ENCODE peak calls at places on chromosomes 3 and 15, in nine cellular contexts. One of them, this sample, is unnamed. For H3K4me1, the result is how much of the 10 kb centered on the place peaks cover.

GRCh38 chr15:97868964-97869363 is 91.5 kb upstream of the ARRDC4 start:
- DNase-seq in upper lobe of left lung: no peak
- DNase-seq in stomach: no peak
- DNase-seq in breast epithelium: no peak
- DNase-seq in endothelial cell of umbilical vein: no peak
- DNase-seq in H1: no peak
- DNase-seq in GM23338: no peak
- DNase-seq in sigmoid colon: no peak
- DNase-seq in prostate gland: no peak
- DNase-seq in this sample: no peak

GRCh38 chr3:160801386-160802118 is 45.5 kb downstream of the PPM1L start:
- DNase-seq in upper lobe of left lung: peak
- DNase-seq in stomach: peak
- DNase-seq in breast epithelium: no peak
- DNase-seq in endothelial cell of umbilical vein: no peak
- DNase-seq in H1: no peak
- DNase-seq in GM23338: no peak
- DNase-seq in sigmoid colon: peak
- DNase-seq in prostate gland: no peak
- DNase-seq in this sample: no peak

GRCh38 chr3:123623346-123623880 is 38.6 kb upstream of the HACD2 start:
- DNase-seq in upper lobe of left lung: no peak
- DNase-seq in stomach: no peak
- DNase-seq in breast epithelium: no peak
- DNase-seq in endothelial cell of umbilical vein: no peak
- DNase-seq in H1: no peak
- DNase-seq in GM23338: no peak
- DNase-seq in sigmoid colon: no peak
- DNase-seq in prostate gland: no peak
- DNase-seq in this sample: no peak

GRCh38 chr15:78932216-78932808 is 12.5 kb downstream of the CTSH start:
- DNase-seq in upper lobe of left lung: no peak
- DNase-seq in stomach: no peak
- DNase-seq in breast epithelium: no peak
- DNase-seq in endothelial cell of umbilical vein: no peak
- DNase-seq in H1: no peak
- DNase-seq in GM23338: no peak
- DNase-seq in sigmoid colon: no peak
- DNase-seq in prostate gland: no peak
- DNase-seq in this sample: no peak

GRCh38 chr3:124837730-124838186 is 49.4 kb downstream of the ITGB5 start:
- DNase-seq in upper lobe of left lung: peak
- DNase-seq in stomach: peak
- DNase-seq in breast epithelium: no peak
- DNase-seq in endothelial cell of umbilical vein: peak
- DNase-seq in H1: no peak
- DNase-seq in GM23338: no peak
- DNase-seq in sigmoid colon: peak
- DNase-seq in prostate gland: peak
- DNase-seq in this sample: peak

GRCh38 chr3:188332085-188332484 is 178.1 kb downstream of the LPP start:
- DNase-seq in upper lobe of left lung: no peak
- DNase-seq in stomach: no peak
- DNase-seq in breast epithelium: no peak
- DNase-seq in endothelial cell of umbilical vein: no peak
- DNase-seq in H1: no peak
- DNase-seq in GM23338: no peak
- DNase-seq in sigmoid colon: no peak
- DNase-seq in prostate gland: no peak
- DNase-seq in this sample: no peak

GRCh38 chr3:23385327-23385726 is 182.2 kb downstream of the UBE2E2 start:
- DNase-seq in upper lobe of left lung: no peak
- DNase-seq in stomach: no peak
- DNase-seq in breast epithelium: no peak
- DNase-seq in endothelial cell of umbilical vein: no peak
- DNase-seq in H1: no peak
- DNase-seq in GM23338: no peak
- DNase-seq in sigmoid colon: no peak
- DNase-seq in prostate gland: no peak
- DNase-seq in this sample: no peak

GRCh38 chr15:57654136-57654845 is 52.2 kb upstream of the POLR2M start:
- DNase-seq in upper lobe of left lung: no peak
- DNase-seq in stomach: no peak
- DNase-seq in breast epithelium: no peak
- DNase-seq in endothelial cell of umbilical vein: no peak
- DNase-seq in H1: no peak
- DNase-seq in GM23338: no peak
- DNase-seq in sigmoid colon: no peak
- DNase-seq in prostate gland: peak
- DNase-seq in this sample: no peak

GRCh38 chr3:65751123-65751700 is 287.5 kb downstream of the MAGI1 start:
- DNase-seq in upper lobe of left lung: peak
- DNase-seq in stomach: peak
- DNase-seq in breast epithelium: no peak
- DNase-seq in endothelial cell of umbilical vein: peak
- DNase-seq in H1: peak
- DNase-seq in GM23338: peak
- DNase-seq in sigmoid colon: no peak
- DNase-seq in prostate gland: peak
- DNase-seq in this sample: no peak

GRCh38 chr15:33022629-33023028 is 171.9 kb downstream of the FMN1 start:
- DNase-seq in upper lobe of left lung: peak
- DNase-seq in stomach: peak
- DNase-seq in breast epithelium: peak
- DNase-seq in endothelial cell of umbilical vein: peak
- DNase-seq in H1: peak
- DNase-seq in GM23338: peak
- DNase-seq in sigmoid colon: peak
- DNase-seq in prostate gland: peak
- DNase-seq in this sample: no peak

GRCh38 chr15:36401586-36401966 is 177.8 kb upstream of the CDIN1 start:
- DNase-seq in upper lobe of left lung: no peak
- DNase-seq in stomach: no peak
- DNase-seq in breast epithelium: no peak
- DNase-seq in endothelial cell of umbilical vein: no peak
- DNase-seq in H1: no peak
- DNase-seq in GM23338: no peak
- DNase-seq in sigmoid colon: no peak
- DNase-seq in prostate gland: no peak
- DNase-seq in this sample: no peak

GRCh38 chr15:81386947-81387346 is 12.9 kb upstream of the TMC3 start:
- DNase-seq in upper lobe of left lung: no peak
- DNase-seq in stomach: no peak
- DNase-seq in breast epithelium: no peak
- DNase-seq in endothelial cell of umbilical vein: no peak
- DNase-seq in H1: no peak
- DNase-seq in GM23338: no peak
- DNase-seq in sigmoid colon: no peak
- DNase-seq in prostate gland: no peak
- DNase-seq in this sample: no peak

GRCh38 chr3:177145402-177145801 is 51.9 kb downstream of the TBL1XR1 start:
- DNase-seq in upper lobe of left lung: no peak
- DNase-seq in stomach: no peak
- DNase-seq in breast epithelium: no peak
- DNase-seq in endothelial cell of umbilical vein: no peak
- DNase-seq in H1: no peak
- DNase-seq in GM23338: no peak
- DNase-seq in sigmoid colon: no peak
- DNase-seq in prostate gland: no peak
- DNase-seq in this sample: no peak

GRCh38 chr3:71150293-71150954 is 433.1 kb downstream of the FOXP1 start:
- DNase-seq in upper lobe of left lung: no peak
- DNase-seq in stomach: no peak
- DNase-seq in breast epithelium: no peak
- DNase-seq in endothelial cell of umbilical vein: no peak
- DNase-seq in H1: no peak
- DNase-seq in GM23338: no peak
- DNase-seq in sigmoid colon: no peak
- DNase-seq in prostate gland: no peak
- DNase-seq in this sample: no peak

GRCh38 chr3:185927501-185928200 is 10.2 kb downstream of the TRA2B start:
- DNase-seq in upper lobe of left lung: no peak
- DNase-seq in stomach: no peak
- DNase-seq in breast epithelium: no peak
- DNase-seq in endothelial cell of umbilical vein: no peak
- DNase-seq in H1: no peak
- DNase-seq in GM23338: no peak
- DNase-seq in sigmoid colon: no peak
- DNase-seq in prostate gland: no peak
- DNase-seq in this sample: no peak

GRCh38 chr3:185926445-185926844 is 11.4 kb downstream of the TRA2B start:
- DNase-seq in upper lobe of left lung: no peak
- DNase-seq in stomach: no peak
- DNase-seq in breast epithelium: no peak
- DNase-seq in endothelial cell of umbilical vein: no peak
- DNase-seq in H1: no peak
- DNase-seq in GM23338: no peak
- DNase-seq in sigmoid colon: no peak
- DNase-seq in prostate gland: no peak
- DNase-seq in this sample: no peak

GRCh38 chr3:185929192-185930151 is 8.3 kb downstream of the TRA2B start:
- DNase-seq in upper lobe of left lung: no peak
- DNase-seq in stomach: no peak
- DNase-seq in breast epithelium: no peak
- DNase-seq in endothelial cell of umbilical vein: peak
- DNase-seq in H1: no peak
- DNase-seq in GM23338: no peak
- DNase-seq in sigmoid colon: no peak
- DNase-seq in prostate gland: no peak
- DNase-seq in this sample: no peak

GRCh38 chr3:185930393-185931107 is 7.3 kb downstream of the TRA2B start:
- DNase-seq in upper lobe of left lung: no peak
- DNase-seq in stomach: no peak
- DNase-seq in breast epithelium: no peak
- DNase-seq in endothelial cell of umbilical vein: peak
- DNase-seq in H1: no peak
- DNase-seq in GM23338: no peak
- DNase-seq in sigmoid colon: no peak
- DNase-seq in prostate gland: no peak
- DNase-seq in this sample: no peak

DNA sequence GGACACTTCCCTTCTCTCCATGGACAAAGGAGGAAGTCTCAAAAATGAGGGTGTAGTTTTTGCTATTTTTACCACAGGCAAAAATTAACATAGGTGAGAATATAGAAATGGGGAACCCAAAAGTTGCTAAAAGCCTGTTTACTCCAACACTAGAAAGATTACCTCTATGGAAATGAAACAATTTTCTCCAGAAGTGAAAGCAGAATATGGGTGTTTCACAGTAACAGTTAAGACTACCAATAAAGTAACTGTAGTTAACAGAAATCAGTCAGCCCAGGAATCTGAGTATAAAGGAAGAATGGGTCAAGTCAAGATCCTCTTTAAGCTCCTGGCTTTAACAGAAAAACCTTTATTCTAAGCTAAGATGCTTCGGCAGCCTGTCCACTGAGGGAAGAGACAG is 9.3 kb downstream of the TRA2B start:
- DNase-seq in upper lobe of left lung: no peak
- DNase-seq in stomach: no peak
- DNase-seq in breast epithelium: no peak
- DNase-seq in endothelial cell of umbilical vein: no peak
- DNase-seq in H1: no peak
- DNase-seq in GM23338: no peak
- DNase-seq in sigmoid colon: no peak
- DNase-seq in prostate gland: no peak
- DNase-seq in this sample: no peak
- TF ChIP-seq POLR2AphosphoS5 in upper lobe of left lung: no peak
- TF ChIP-seq POLR2AphosphoS5 in stomach: no peak
- TF ChIP-seq POLR2AphosphoS5 in breast epithelium: no peak
- TF ChIP-seq POLR2AphosphoS5 in endothelial cell of umbilical vein: no peak
- TF ChIP-seq POLR2AphosphoS5 in H1: no peak
- TF ChIP-seq POLR2AphosphoS5 in GM23338: no peak
- TF ChIP-seq POLR2AphosphoS5 in sigmoid colon: no peak
- TF ChIP-seq POLR2AphosphoS5 in prostate gland: no peak
- TF ChIP-seq POLR2AphosphoS5 in this sample: no peak

GRCh38 chr3:196122021-196122687 is 40.3 kb upstream of the TFRC start:
- DNase-seq in upper lobe of left lung: peak
- DNase-seq in stomach: no peak
- DNase-seq in breast epithelium: no peak
- DNase-seq in endothelial cell of umbilical vein: no peak
- DNase-seq in H1: no peak
- DNase-seq in GM23338: no peak
- DNase-seq in sigmoid colon: no peak
- DNase-seq in prostate gland: no peak
- DNase-seq in this sample: no peak

GRCh38 chr3:196115678-196116083 is 33.8 kb upstream of the TFRC start:
- DNase-seq in upper lobe of left lung: no peak
- DNase-seq in stomach: no peak
- DNase-seq in breast epithelium: no peak
- DNase-seq in endothelial cell of umbilical vein: no peak
- DNase-seq in H1: no peak
- DNase-seq in GM23338: no peak
- DNase-seq in sigmoid colon: no peak
- DNase-seq in prostate gland: no peak
- DNase-seq in this sample: no peak

GRCh38 chr3:196120291-196120951 is 38.5 kb upstream of the TFRC start:
- DNase-seq in upper lobe of left lung: no peak
- DNase-seq in stomach: no peak
- DNase-seq in breast epithelium: no peak
- DNase-seq in endothelial cell of umbilical vein: no peak
- DNase-seq in H1: no peak
- DNase-seq in GM23338: no peak
- DNase-seq in sigmoid colon: no peak
- DNase-seq in prostate gland: peak
- DNase-seq in this sample: no peak

GRCh38 chr3:196122688-196123046 is 40.8 kb upstream of the TFRC start:
- DNase-seq in upper lobe of left lung: no peak
- DNase-seq in stomach: no peak
- DNase-seq in breast epithelium: no peak
- DNase-seq in endothelial cell of umbilical vein: no peak
- DNase-seq in H1: no peak
- DNase-seq in GM23338: no peak
- DNase-seq in sigmoid colon: no peak
- DNase-seq in prostate gland: no peak
- DNase-seq in this sample: no peak

GRCh38 chr3:196117809-196118208 is 35.9 kb upstream of the TFRC start:
- DNase-seq in upper lobe of left lung: no peak
- DNase-seq in stomach: no peak
- DNase-seq in breast epithelium: no peak
- DNase-seq in endothelial cell of umbilical vein: no peak
- DNase-seq in H1: no peak
- DNase-seq in GM23338: no peak
- DNase-seq in sigmoid colon: no peak
- DNase-seq in prostate gland: no peak
- DNase-seq in this sample: no peak
- H3K4me1 ChIP-seq in upper lobe of left lung: under half
- H3K4me1 ChIP-seq in stomach: under half
- H3K4me1 ChIP-seq in breast epithelium: under half
- H3K4me1 ChIP-seq in endothelial cell of umbilical vein: under half
- H3K4me1 ChIP-seq in H1: under half
- H3K4me1 ChIP-seq in GM23338: under half
- H3K4me1 ChIP-seq in sigmoid colon: under half
- H3K4me1 ChIP-seq in prostate gland: under half
- H3K4me1 ChIP-seq in this sample: under half

GRCh38 chr3:156628836-156629618 is 45.4 kb upstream of the TIPARP start:
- DNase-seq in upper lobe of left lung: no peak
- DNase-seq in stomach: no peak
- DNase-seq in breast epithelium: no peak
- DNase-seq in endothelial cell of umbilical vein: no peak
- DNase-seq in H1: no peak
- DNase-seq in GM23338: no peak
- DNase-seq in sigmoid colon: no peak
- DNase-seq in prostate gland: no peak
- DNase-seq in this sample: no peak
- TF ChIP-seq POLR2AphosphoS5 in upper lobe of left lung: no peak
- TF ChIP-seq POLR2AphosphoS5 in stomach: peak
- TF ChIP-seq POLR2AphosphoS5 in breast epithelium: no peak
- TF ChIP-seq POLR2AphosphoS5 in endothelial cell of umbilical vein: no peak
- TF ChIP-seq POLR2AphosphoS5 in H1: no peak
- TF ChIP-seq POLR2AphosphoS5 in GM23338: no peak
- TF ChIP-seq POLR2AphosphoS5 in sigmoid colon: no peak
- TF ChIP-seq POLR2AphosphoS5 in prostate gland: no peak
- TF ChIP-seq POLR2AphosphoS5 in this sample: no peak

GRCh38 chr15:88504445-88504844 is 36.9 kb downstream of the MRPS11 start:
- DNase-seq in upper lobe of left lung: no peak
- DNase-seq in stomach: no peak
- DNase-seq in breast epithelium: no peak
- DNase-seq in endothelial cell of umbilical vein: no peak
- DNase-seq in H1: no peak
- DNase-seq in GM23338: peak
- DNase-seq in sigmoid colon: no peak
- DNase-seq in prostate gland: no peak
- DNase-seq in this sample: no peak
- H3K4me1 ChIP-seq in upper lobe of left lung: under half
- H3K4me1 ChIP-seq in stomach: under half
- H3K4me1 ChIP-seq in breast epithelium: under half
- H3K4me1 ChIP-seq in endothelial cell of umbilical vein: under half
- H3K4me1 ChIP-seq in H1: under half
- H3K4me1 ChIP-seq in GM23338: under half
- H3K4me1 ChIP-seq in sigmoid colon: under half
- H3K4me1 ChIP-seq in prostate gland: under half
- H3K4me1 ChIP-seq in this sample: under half

This sample was measured in Panc1.